ENCODE peak calls at places on chromosome 12, in ten cellular contexts. H is CD8-positive, alpha-beta T cell; W is GM23338; D is NT2/D1; E is stomach; C is kidney; N is pancreas; X is endodermal cell; O is transverse colon; S is uterus. M is an unnamed sample.

GRCh38 chr12:124323771-124324530 is 29.1 kb downstream of the RFLNA start:
- DNase-seq in N (no peak), O (no peak), X (peak; percentile 44), W (no peak), H (no peak), C (no peak), S (no peak), E (no peak), D (no peak), M (no peak)

GRCh38 chr12:4833511-4833910 is 76.2 kb upstream of the KCNA1 start:
- DNase-seq in E (no peak), X (no peak), O (no peak), W (no peak), C (no peak), N (no peak), H (no peak), S (no peak), D (no peak), M (no peak)

GRCh38 chr12:60191676-60192359 is 596.0 kb downstream of the SLC16A7 start:
- DNase-seq in O (no peak), W (no peak), H (no peak), D (no peak), E (no peak), X (no peak), C (no peak), S (no peak), N (no peak), M (no peak)

GRCh38 chr12:15477761-15478160 is 155.5 kb downstream of the PTPRO start:
- DNase-seq in S (no peak), H (no peak), W (no peak), D (no peak), O (no peak), E (no peak), X (no peak), C (no peak), N (no peak), M (no peak)

GRCh38 chr12:61348871-61349270 is 911.3 kb upstream of the USP15 start:
- DNase-seq in N (no peak), O (no peak), H (no peak), C (no peak), E (no peak), X (no peak), D (no peak), S (no peak), W (no peak), M (no peak)

GRCh38 chr12:66367015-66367667 is 64.8 kb downstream of the HELB start:
- DNase-seq in E (no peak), H (no peak), C (no peak), W (no peak), X (no peak), N (no peak), D (no peak), O (no peak), S (no peak), M (no peak)

GRCh38 chr12:100794441-100795192 is at the start of gene ANO4:
- DNase-seq in O (no peak), D (peak; percentile 50), H (no peak), X (peak; percentile 68), S (peak; percentile 22), E (no peak), N (no peak), W (peak; percentile 42), C (no peak), M (no peak)

GRCh38 chr12:113742801-113743200 is 223.3 kb downstream of the RBM19 start:
- DNase-seq in H (no peak), D (no peak), C (no peak), O (no peak), S (no peak), W (no peak), E (no peak), N (no peak), X (no peak), M (no peak)

GRCh38 chr12:92107621-92108131 is 38.0 kb downstream of the BTG1 start:
- DNase-seq in H (no peak), D (no peak), X (peak; percentile 70), E (no peak), W (peak; percentile 36), S (no peak), O (no peak), N (no peak), C (no peak), M (no peak)

GRCh38 chr12:77893918-77894317 is 63.2 kb downstream of the NAV3 start:
- DNase-seq in E (peak; percentile 74), W (peak; percentile 39), H (no peak), O (peak; percentile 68), S (no peak), X (no peak), D (no peak), C (no peak), N (peak; percentile 23), M (no peak)

GRCh38 chr12:132761911-132762583 is 415 bp upstream of the ANKLE2 start:
- DNase-seq in W (peak; percentile 92), S (peak; percentile 80), H (peak; percentile 87), N (peak; percentile 92), D (peak; percentile 78), O (peak; percentile 90), X (peak; percentile 91), C (peak; percentile 94), E (peak; percentile 89), M (no peak)

GRCh38 chr12:50517456-50518048 is 12.8 kb downstream of the DIP2B start:
- DNase-seq in D (no peak), N (no peak), S (no peak), W (no peak), H (no peak), E (no peak), O (no peak), X (no peak), C (no peak), M (no peak)

GRCh38 chr12:76375470-76375869 is 27.3 kb upstream of the BBS10 start:
- DNase-seq in X (no peak), E (no peak), C (no peak), O (no peak), H (no peak), N (no peak), W (no peak), D (no peak), S (no peak), M (no peak)

GRCh38 chr12:43308776-43309175 is 243.2 kb downstream of the ADAMTS20 start:
- DNase-seq in X (no peak), W (no peak), N (no peak), S (no peak), D (no peak), O (no peak), C (no peak), H (no peak), E (no peak), M (no peak)

GRCh38 chr12:120229583-120230325 is 28.8 kb upstream of the RPLP0 start:
- DNase-seq in C (peak; percentile 80), E (no peak), H (peak; percentile 5), D (no peak), X (peak; percentile 91), W (peak; percentile 50), S (no peak), O (peak; percentile 56), N (peak; percentile 70), M (no peak)

GRCh38 chr12:11408096-11408495 is 12.7 kb upstream of the PRB2 start:
- DNase-seq in W (no peak), C (no peak), X (no peak), S (no peak), E (no peak), N (no peak), H (no peak), D (no peak), O (no peak), M (no peak)

GRCh38 chr12:79187032-79187431 is 322.5 kb downstream of the SYT1 start:
- DNase-seq in S (no peak), H (no peak), W (no peak), N (no peak), X (no peak), C (no peak), O (no peak), D (no peak), E (no peak), M (no peak)

GRCh38 chr12:114812384-114812783 is 128.4 kb upstream of the TBX3 start:
- DNase-seq in E (no peak), C (no peak), X (no peak), N (no peak), S (no peak), O (no peak), H (no peak), W (no peak), D (no peak), M (no peak)

GRCh38 chr12:4119157-4119761 is 154.3 kb upstream of the CCND2 start:
- DNase-seq in W (no peak), S (no peak), N (no peak), C (peak; percentile 16), H (no peak), D (no peak), O (peak; percentile 27), X (no peak), E (no peak), M (no peak)

GRCh38 chr12:40104461-40105264 is 1.2 kb downstream of the SLC2A13 start:
- DNase-seq in N (no peak), O (peak; percentile 33), E (no peak), H (no peak), W (peak; percentile 27), C (no peak), D (no peak), X (no peak), S (peak; percentile 18), M (no peak)
- H3K4me3 ChIP-seq in N (peak overlapping the region; percentile 100), O (peak overlapping the region; percentile 86), E (peak overlapping the region; percentile 84), H (peak overlapping the region; percentile 72), W (peak overlapping the region; percentile 74), C (peak overlapping the region; percentile 74), D (peak overlapping the region; percentile 78), X (peak overlapping the region; percentile 79), S (peak overlapping the region; percentile 94), M (peak overlapping the region; percentile 68)

GRCh38 chr12:2242206-2242605 is 189.4 kb downstream of the CACNA1C start:
- DNase-seq in E (no peak), N (no peak), C (no peak), S (no peak), X (no peak), H (no peak), D (no peak), O (no peak), W (no peak), M (no peak)
- H3K4me1 ChIP-seq in E (peaks cover 7% of the 10 kb centered on the region), N (no peaks in the 10 kb centered on the region), C (no peaks in the 10 kb centered on the region), S (peaks cover 28% of the 10 kb centered on the region), X (peaks cover 15% of the 10 kb centered on the region), H (no peaks in the 10 kb centered on the region), D (peaks cover 34% of the 10 kb centered on the region), O (no peaks in the 10 kb centered on the region), W (peaks cover 30% of the 10 kb centered on the region), M (no peaks in the 10 kb centered on the region)

DNA sequence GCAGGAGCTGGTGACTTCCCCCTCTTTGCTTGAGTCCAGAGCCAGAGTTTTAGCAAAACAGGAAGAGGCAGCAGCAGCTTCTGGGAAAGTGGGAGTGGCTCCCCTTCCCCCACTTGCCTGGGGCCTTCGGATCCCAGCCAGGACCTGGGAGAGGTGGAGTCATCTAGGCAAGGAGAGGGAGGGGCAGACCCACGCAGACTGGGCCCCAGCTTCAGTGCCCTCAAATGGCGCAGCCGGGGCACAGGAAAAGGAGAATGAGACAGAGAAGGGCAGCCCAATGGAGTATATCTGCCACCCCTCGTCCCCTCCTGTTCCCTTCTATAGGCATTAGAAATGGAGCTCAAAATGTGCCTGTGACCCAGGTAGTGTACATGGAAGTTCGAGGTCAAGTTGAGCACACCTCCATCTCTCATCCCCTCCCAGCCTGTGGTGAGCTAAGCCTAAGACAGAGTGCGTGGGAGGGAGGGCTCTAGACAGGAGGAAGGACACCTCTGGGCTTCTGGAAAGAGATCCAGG is 9.3 kb upstream of the HDAC7 start:
- DNase-seq in H (no peak), W (peak; percentile 76), N (no peak), E (peak; percentile 82), D (no peak), O (peak; percentile 82), X (peak; percentile 88), C (peak; percentile 96), S (peak; percentile 91), M (no peak)
- H3K4me3 ChIP-seq in H (no peak overlapping the region), W (no peak overlapping the region), N (no peak overlapping the region), E (no peak overlapping the region), D (no peak overlapping the region), O (no peak overlapping the region), X (no peak overlapping the region), C (peak overlapping the region; percentile 28), S (no peak overlapping the region), M (peak overlapping the region; percentile 46)

GRCh38 chr12:117178745-117179144 is 11.5 kb downstream of the FBXO21 start:
- DNase-seq in W (no peak), C (no peak), D (no peak), X (no peak), O (no peak), E (no peak), N (no peak), S (no peak), H (no peak), M (no peak)
- H3K4me1 ChIP-seq in W (no peaks in the 10 kb centered on the region), C (no peaks in the 10 kb centered on the region), D (no peaks in the 10 kb centered on the region), X (no peaks in the 10 kb centered on the region), O (no peaks in the 10 kb centered on the region), E (no peaks in the 10 kb centered on the region), N (no peaks in the 10 kb centered on the region), S (no peaks in the 10 kb centered on the region), H (no peaks in the 10 kb centered on the region), M (no peaks in the 10 kb centered on the region)

M was measured in esophagus squamous epithelium.